ENCODE peak calls at places on chromosomes 11 and 22, in five cellular contexts. One of them, this sample, is unnamed.

GRCh38 chr22:20591660-20592310 is 84.4 kb downstream of the MED15 start:
- DNase-seq in activated CD4-positive, alpha-beta T cell treated with anti-CD3 and anti-CD28 coated beads for 36 hours: no peak
- DNase-seq in CD4-positive, CD25-positive, alpha-beta regulatory T cell: no peak
- DNase-seq in endothelial cell: no peak
- DNase-seq in PC-3: no peak
- DNase-seq in this sample: no peak

GRCh38 chr11:47714554-47715081 is 551 bp downstream of the AGBL2 start:
- DNase-seq in CD4-positive, CD25-positive, alpha-beta regulatory T cell: no peak
- DNase-seq in endothelial cell: no peak
- DNase-seq in activated CD4-positive, alpha-beta T cell treated with anti-CD3 and anti-CD28 coated beads for 36 hours: peak; percentile 36
- DNase-seq in PC-3: no peak
- DNase-seq in this sample: peak; percentile 34

GRCh38 chr22:20776624-20777405 is 2.9 kb downstream of the SERPIND1 start:
- DNase-seq in CD4-positive, CD25-positive, alpha-beta regulatory T cell: no peak
- DNase-seq in activated CD4-positive, alpha-beta T cell treated with anti-CD3 and anti-CD28 coated beads for 36 hours: no peak
- DNase-seq in PC-3: no peak
- DNase-seq in endothelial cell: no peak
- DNase-seq in this sample: no peak

GRCh38 chr11:111483431-111483830 is 28.8 kb downstream of the BTG4 start:
- DNase-seq in activated CD4-positive, alpha-beta T cell treated with anti-CD3 and anti-CD28 coated beads for 36 hours: no peak
- DNase-seq in PC-3: no peak
- DNase-seq in CD4-positive, CD25-positive, alpha-beta regulatory T cell: no peak
- DNase-seq in endothelial cell: no peak
- DNase-seq in this sample: no peak

GRCh38 chr22:38238519-38239051 is 34.2 kb downstream of the TMEM184B start:
- DNase-seq in CD4-positive, CD25-positive, alpha-beta regulatory T cell: no peak
- DNase-seq in activated CD4-positive, alpha-beta T cell treated with anti-CD3 and anti-CD28 coated beads for 36 hours: no peak
- DNase-seq in endothelial cell: no peak
- DNase-seq in PC-3: peak; percentile 39
- DNase-seq in this sample: peak; percentile 33

GRCh38 chr11:46930089-46930488 is 6.5 kb upstream of the CSTPP1 start:
- DNase-seq in PC-3: peak; percentile 43
- DNase-seq in endothelial cell: no peak
- DNase-seq in activated CD4-positive, alpha-beta T cell treated with anti-CD3 and anti-CD28 coated beads for 36 hours: no peak
- DNase-seq in CD4-positive, CD25-positive, alpha-beta regulatory T cell: no peak
- DNase-seq in this sample: peak; percentile 97

GRCh38 chr11:59158206-59159068 is 13.5 kb upstream of the DTX4 start:
- DNase-seq in PC-3: peak; percentile 85
- DNase-seq in CD4-positive, CD25-positive, alpha-beta regulatory T cell: peak; percentile 53
- DNase-seq in endothelial cell: peak; percentile 61
- DNase-seq in activated CD4-positive, alpha-beta T cell treated with anti-CD3 and anti-CD28 coated beads for 36 hours: peak; percentile 74
- DNase-seq in this sample: peak; percentile 70

GRCh38 chr22:22691055-22691454 is 46.6 kb downstream of the GGTLC2 start:
- DNase-seq in endothelial cell: no peak
- DNase-seq in CD4-positive, CD25-positive, alpha-beta regulatory T cell: no peak
- DNase-seq in PC-3: no peak
- DNase-seq in activated CD4-positive, alpha-beta T cell treated with anti-CD3 and anti-CD28 coated beads for 36 hours: no peak
- DNase-seq in this sample: no peak

GRCh38 chr11:118341749-118342489 is 586 bp downstream of the CD3D start:
- DNase-seq in activated CD4-positive, alpha-beta T cell treated with anti-CD3 and anti-CD28 coated beads for 36 hours: peak; percentile 38
- DNase-seq in PC-3: no peak
- DNase-seq in endothelial cell: no peak
- DNase-seq in CD4-positive, CD25-positive, alpha-beta regulatory T cell: no peak
- DNase-seq in this sample: no peak

GRCh38 chr11:94193288-94193687 is 64.6 kb downstream of the PANX1 start:
- DNase-seq in activated CD4-positive, alpha-beta T cell treated with anti-CD3 and anti-CD28 coated beads for 36 hours: no peak
- DNase-seq in CD4-positive, CD25-positive, alpha-beta regulatory T cell: no peak
- DNase-seq in PC-3: peak; percentile 97
- DNase-seq in endothelial cell: no peak
- DNase-seq in this sample: peak; percentile 88

GRCh38 chr22:40123387-40123786 is 54.3 kb upstream of the TNRC6B start:
- DNase-seq in CD4-positive, CD25-positive, alpha-beta regulatory T cell: no peak
- DNase-seq in activated CD4-positive, alpha-beta T cell treated with anti-CD3 and anti-CD28 coated beads for 36 hours: no peak
- DNase-seq in PC-3: no peak
- DNase-seq in endothelial cell: no peak
- DNase-seq in this sample: no peak

GRCh38 chr11:34508514-34508913 is 5.1 kb downstream of the ELF5 start:
- DNase-seq in PC-3: no peak
- DNase-seq in CD4-positive, CD25-positive, alpha-beta regulatory T cell: no peak
- DNase-seq in endothelial cell: no peak
- DNase-seq in activated CD4-positive, alpha-beta T cell treated with anti-CD3 and anti-CD28 coated beads for 36 hours: no peak
- DNase-seq in this sample: no peak

GRCh38 chr11:69504576-69505420 is 23.3 kb downstream of the LINC01488 start:
- DNase-seq in PC-3: no peak
- DNase-seq in endothelial cell: no peak
- DNase-seq in CD4-positive, CD25-positive, alpha-beta regulatory T cell: no peak
- DNase-seq in activated CD4-positive, alpha-beta T cell treated with anti-CD3 and anti-CD28 coated beads for 36 hours: no peak
- DNase-seq in this sample: no peak

GRCh38 chr11:13339196-13340153 is 61.9 kb downstream of the BMAL1 start:
- DNase-seq in endothelial cell: no peak
- DNase-seq in PC-3: peak; percentile 75
- DNase-seq in activated CD4-positive, alpha-beta T cell treated with anti-CD3 and anti-CD28 coated beads for 36 hours: peak; percentile 34
- DNase-seq in CD4-positive, CD25-positive, alpha-beta regulatory T cell: no peak
- DNase-seq in this sample: peak; percentile 92

GRCh38 chr11:2186669-2187266 is 15.2 kb upstream of the TH start:
- DNase-seq in endothelial cell: peak; percentile 55
- DNase-seq in PC-3: peak; percentile 37
- DNase-seq in CD4-positive, CD25-positive, alpha-beta regulatory T cell: no peak
- DNase-seq in activated CD4-positive, alpha-beta T cell treated with anti-CD3 and anti-CD28 coated beads for 36 hours: peak; percentile 74
- DNase-seq in this sample: peak; percentile 54

GRCh38 chr11:8963569-8964323 is 496 bp downstream of the TMEM9B start:
- DNase-seq in activated CD4-positive, alpha-beta T cell treated with anti-CD3 and anti-CD28 coated beads for 36 hours: peak; percentile 89
- DNase-seq in PC-3: peak; percentile 70
- DNase-seq in CD4-positive, CD25-positive, alpha-beta regulatory T cell: peak; percentile 69
- DNase-seq in endothelial cell: peak; percentile 62
- DNase-seq in this sample: peak; percentile 82

GRCh38 chr11:118180300-118180703 is 3.9 kb upstream of the SCN2B start:
- DNase-seq in endothelial cell: peak; percentile 45
- DNase-seq in activated CD4-positive, alpha-beta T cell treated with anti-CD3 and anti-CD28 coated beads for 36 hours: peak; percentile 49
- DNase-seq in PC-3: no peak
- DNase-seq in CD4-positive, CD25-positive, alpha-beta regulatory T cell: no peak
- DNase-seq in this sample: peak; percentile 30

This sample was measured in M059J.